ENCODE peak calls at places on chromosomes 2 and 18, in six cellular contexts. T is K562, E is GM12891, P is GM12878, B is HepG2, L is SK-N-SH. S is an unnamed sample.

GRCh38 chr2:106142683-106143082 is 51.4 kb downstream of the UXS1 start:
- DNase-seq in T (no peak), E (no peak), P (no peak), B (no peak), L (no peak), S (no peak)

GRCh38 chr2:30332791-30333453 is 101.6 kb downstream of the LBH start:
- DNase-seq in T (no peak), E (no peak), P (no peak), B (no peak), L (no peak), S (no peak)

GRCh38 chr18:46338761-46339160 is 234.6 kb downstream of the HAUS1 start:
- DNase-seq in T (no peak), E (no peak), P (no peak), B (no peak), L (no peak), S (no peak)

GRCh38 chr18:42047721-42048120 is 92.7 kb downstream of the PIK3C3 start:
- DNase-seq in T (no peak), E (no peak), P (no peak), B (peak), L (no peak), S (no peak)

GRCh38 chr2:233764761-233765160 is 4.7 kb downstream of the UGT1A1 start:
- DNase-seq in T (no peak), E (no peak), P (no peak), B (no peak), L (no peak), S (no peak)

GRCh38 chr18:26089247-26090129 is 925 bp downstream of the SS18 start:
- DNase-seq in T (peak), E (no peak), P (no peak), B (peak), L (peak), S (no peak)

GRCh38 chr2:122255924-122256323 is 500.5 kb downstream of the TSN start:
- DNase-seq in T (no peak), E (no peak), P (no peak), B (no peak), L (no peak), S (no peak)

GRCh38 chr18:25164837-25165791 is 186.9 kb downstream of the ZNF521 start:
- DNase-seq in T (no peak), E (peak), P (no peak), B (peak), L (no peak), S (peak)

GRCh38 chr2:11344956-11345671 is 678 bp upstream of the ROCK2 start:
- DNase-seq in T (no peak), E (no peak), P (no peak), B (peak), L (no peak), S (no peak)

GRCh38 chr18:58756148-58756547 is 84.9 kb downstream of the MALT1 start:
- DNase-seq in T (no peak), E (no peak), P (no peak), B (no peak), L (no peak), S (no peak)

GRCh38 chr18:58761241-58761969 is 90.1 kb downstream of the MALT1 start:
- DNase-seq in T (no peak), E (peak), P (peak), B (no peak), L (no peak), S (no peak)

GRCh38 chr18:58756596-58757240 is 85.5 kb downstream of the MALT1 start:
- DNase-seq in T (no peak), E (no peak), P (no peak), B (no peak), L (no peak), S (no peak)

GRCh38 chr18:58755304-58756010 is 84.2 kb downstream of the MALT1 start:
- DNase-seq in T (no peak), E (no peak), P (no peak), B (no peak), L (no peak), S (no peak)

GRCh38 chr18:58758606-58759005 is 87.3 kb downstream of the MALT1 start:
- DNase-seq in T (no peak), E (no peak), P (no peak), B (no peak), L (no peak), S (no peak)
- TF ChIP-seq POLR2AphosphoS5 in T (no peak), E (no peak), P (no peak), B (no peak), L (no peak), S (no peak)

GRCh38 chr2:234951386-234952269 is at the start of gene SH3BP4:
- DNase-seq in T (peak), E (no peak), P (no peak), B (peak), L (peak), S (no peak)

GRCh38 chr2:234954551-234954992 is 2.8 kb downstream of the SH3BP4 start:
- DNase-seq in T (no peak), E (no peak), P (no peak), B (no peak), L (no peak), S (no peak)

GRCh38 chr2:234953116-234954031 is 1.6 kb downstream of the SH3BP4 start:
- DNase-seq in T (no peak), E (no peak), P (no peak), B (no peak), L (no peak), S (no peak)

GRCh38 chr2:234950730-234951385 is 959 bp upstream of the SH3BP4 start:
- DNase-seq in T (no peak), E (no peak), P (no peak), B (no peak), L (no peak), S (no peak)

GRCh38 chr2:234952270-234953115 is 676 bp downstream of the SH3BP4 start:
- DNase-seq in T (no peak), E (no peak), P (no peak), B (no peak), L (peak), S (no peak)
- TF ChIP-seq TAF1 in T (no peak), E (no peak), P (no peak), B (peak), L (no peak), S (no peak)

GRCh38 chr2:148644885-148645134 is 259 bp downstream of the EPC2 start:
- DNase-seq in T (no peak), E (no peak), P (no peak), B (no peak), L (no peak), S (no peak)
- TF ChIP-seq POLR2AphosphoS5 in T (peak), E (no peak), P (no peak), B (no peak), L (peak), S (peak)

GRCh38 chr2:222989431-222989830 is 62.6 kb upstream of the KCNE4 start:
- DNase-seq in T (no peak), E (no peak), P (no peak), B (no peak), L (no peak), S (no peak)

GRCh38 chr2:222998459-222998858 is 53.5 kb upstream of the KCNE4 start:
- DNase-seq in T (no peak), E (no peak), P (no peak), B (no peak), L (no peak), S (no peak)

DNA sequence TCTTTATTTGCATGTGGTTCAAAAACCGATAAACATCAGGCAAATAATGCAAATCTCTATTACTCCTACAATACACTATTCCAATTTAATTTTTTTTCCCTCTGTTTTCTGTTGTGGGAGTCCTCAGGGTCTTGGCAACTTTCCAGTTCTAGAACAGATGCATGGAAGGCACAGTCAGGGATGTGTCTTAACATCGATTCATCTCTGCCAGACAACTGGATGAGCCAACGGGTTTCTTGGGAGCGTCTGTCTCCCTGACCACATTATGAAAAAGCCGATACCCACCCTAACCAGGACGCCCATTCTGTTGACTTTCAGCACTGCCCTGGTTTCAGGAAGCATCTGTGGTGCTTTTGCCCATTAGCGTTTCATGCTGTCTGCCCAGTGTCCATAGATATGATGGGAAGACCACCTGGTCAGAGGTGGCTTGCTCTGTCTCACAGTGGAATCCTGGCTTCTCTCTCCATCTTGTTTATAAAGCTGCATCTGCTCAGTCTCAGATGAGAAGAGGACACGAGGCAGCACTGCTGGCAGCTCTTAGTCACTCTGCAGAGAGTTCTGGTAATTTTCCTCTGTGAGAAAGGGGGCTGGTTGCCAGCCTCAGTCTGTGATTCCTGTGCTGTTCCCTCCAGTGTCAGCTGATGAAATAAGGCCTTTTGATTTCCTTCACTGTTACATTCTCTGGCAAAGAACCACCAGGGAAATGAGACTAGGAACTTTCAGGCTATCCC is 57.9 kb upstream of the KCNE4 start:
- DNase-seq in T (no peak), E (no peak), P (no peak), B (no peak), L (peak), S (no peak)
- TF ChIP-seq TAF1 in T (no peak), E (no peak), P (no peak), B (no peak), L (no peak), S (no peak)

DNA sequence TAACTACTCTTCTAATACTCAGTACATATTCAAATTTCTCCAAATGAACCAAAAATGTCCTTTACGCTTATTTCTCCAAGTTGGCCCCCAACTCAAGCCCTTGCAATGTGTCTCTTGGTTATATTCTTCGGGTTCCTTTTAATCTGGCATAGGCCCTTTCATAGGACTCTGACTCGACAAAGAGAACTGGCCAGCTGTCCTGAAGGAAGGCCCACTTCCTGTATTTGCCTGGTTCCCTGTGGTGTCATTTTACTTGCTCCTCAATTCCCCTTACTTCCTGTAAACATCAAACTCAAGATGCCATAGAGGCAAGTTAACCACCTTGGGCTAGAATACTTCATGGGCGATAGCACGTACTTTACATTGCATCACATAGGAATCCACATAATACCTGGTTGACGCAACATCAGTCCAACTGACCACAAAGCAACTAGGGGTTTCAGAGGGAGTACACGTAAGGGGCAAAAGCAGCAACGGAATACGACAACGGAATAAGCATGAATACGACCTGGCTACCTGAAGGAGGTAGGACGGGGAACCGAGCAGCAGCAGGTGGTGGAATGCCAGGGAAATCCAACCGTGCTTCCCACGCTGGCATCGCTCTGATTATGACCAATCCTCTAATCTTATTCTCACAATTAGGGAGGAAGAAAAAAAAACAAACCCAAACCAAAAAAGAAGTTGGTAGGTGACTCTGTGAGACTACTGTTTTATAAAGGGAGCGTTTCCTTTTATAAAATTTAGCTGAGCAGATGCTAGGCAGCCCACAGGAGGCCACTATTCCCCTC is 823 bp upstream of the GORASP2 start:
- DNase-seq in T (no peak), E (no peak), P (no peak), B (peak), L (no peak), S (no peak)
- TF ChIP-seq POLR2AphosphoS5 in T (no peak), E (no peak), P (no peak), B (peak), L (no peak), S (no peak)

GRCh38 chr18:77481541-77481940 is 231.9 kb downstream of the GALR1 start:
- DNase-seq in T (no peak), E (no peak), P (no peak), B (no peak), L (no peak), S (no peak)

GRCh38 chr18:77479047-77479446 is 229.4 kb downstream of the GALR1 start:
- DNase-seq in T (no peak), E (no peak), P (no peak), B (no peak), L (no peak), S (no peak)

GRCh38 chr18:77482190-77482928 is 232.7 kb downstream of the GALR1 start:
- DNase-seq in T (no peak), E (no peak), P (no peak), B (no peak), L (no peak), S (no peak)

DNA sequence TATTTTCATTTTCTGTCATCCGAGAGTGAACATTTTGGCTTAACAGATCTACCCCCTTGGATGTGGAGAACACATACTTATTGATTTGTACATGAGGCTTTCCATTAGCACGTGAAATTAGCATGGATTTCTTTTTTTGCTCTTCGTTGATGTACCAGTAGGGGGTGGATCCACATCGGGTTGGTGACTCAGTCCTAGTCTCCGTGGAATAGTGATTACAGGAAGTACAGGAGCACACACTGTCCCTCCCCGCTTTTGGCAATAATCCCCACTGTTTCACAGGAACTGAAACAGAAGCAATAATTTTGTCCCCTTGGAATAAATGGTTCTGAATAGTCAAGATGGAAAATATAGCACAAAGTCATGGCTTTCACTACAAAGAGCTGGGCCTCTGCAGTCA is 229.0 kb downstream of the GALR1 start:
- DNase-seq in T (no peak), E (no peak), P (no peak), B (peak), L (peak), S (no peak)
- TF ChIP-seq TAF1 in T (no peak), E (no peak), P (no peak), B (no peak), L (no peak), S (no peak)

DNA sequence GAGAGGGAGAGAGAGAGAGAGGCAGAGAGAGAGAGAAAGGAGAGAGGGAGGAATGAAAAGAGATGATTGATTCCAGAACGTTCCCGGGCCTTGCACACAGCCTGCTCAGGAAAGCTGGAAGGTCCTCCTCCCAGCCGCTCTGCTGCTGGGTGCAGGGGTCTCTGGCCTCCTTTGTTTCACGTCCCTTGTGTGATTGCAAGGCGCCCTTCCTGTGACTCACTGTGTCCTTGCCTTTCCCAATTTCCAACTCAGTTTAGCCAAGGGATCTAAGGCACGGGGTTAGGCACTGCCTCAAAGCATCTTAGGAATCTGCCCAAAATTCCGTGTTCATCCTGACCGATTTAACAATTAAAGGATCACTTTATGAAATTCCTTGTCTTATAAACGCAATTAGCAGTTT is 221.2 kb downstream of the KLHL29 start:
- DNase-seq in T (no peak), E (no peak), P (no peak), B (no peak), L (no peak), S (no peak)
- TF ChIP-seq POLR2AphosphoS5 in T (no peak), E (no peak), P (no peak), B (no peak), L (no peak), S (no peak)

DNA sequence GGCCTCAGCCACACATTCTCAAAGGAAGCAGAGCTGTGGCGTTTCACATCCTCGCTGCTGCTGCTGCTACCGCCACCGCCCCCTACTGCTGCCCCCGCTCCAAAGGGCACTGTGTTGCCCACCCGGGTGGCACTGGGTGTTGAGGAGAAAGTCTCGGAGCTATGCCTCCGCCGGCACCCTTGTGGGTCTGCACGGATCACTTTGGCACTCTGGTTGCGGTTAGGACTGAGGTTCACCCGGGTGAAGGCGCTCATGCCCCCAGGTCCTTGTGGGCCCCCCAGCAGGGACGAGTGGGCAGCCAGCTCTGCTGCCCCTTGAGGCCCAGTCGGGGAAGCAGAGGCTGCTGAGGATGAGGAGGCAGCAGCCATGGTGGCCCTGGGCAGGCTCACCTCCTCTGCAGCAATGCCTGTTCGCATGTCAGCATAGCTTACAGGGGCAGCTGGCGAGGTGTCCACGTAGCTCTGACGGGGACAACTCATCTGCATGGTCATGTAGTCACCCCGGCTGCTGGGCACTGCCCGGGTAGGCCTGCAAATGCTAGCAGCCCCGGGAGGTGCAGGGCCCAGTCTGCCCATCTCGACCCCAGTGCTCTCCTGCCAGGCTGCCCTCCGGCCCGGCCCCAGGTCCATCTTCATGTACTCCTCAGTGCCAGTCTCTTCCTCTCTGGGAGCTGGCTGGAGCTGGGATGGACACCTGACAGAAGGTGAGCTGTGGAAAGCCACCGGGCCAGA is 4.2 kb downstream of the IRS1 start:
- DNase-seq in T (no peak), E (no peak), P (no peak), B (no peak), L (peak), S (no peak)
- TF ChIP-seq TAF1 in T (no peak), E (no peak), P (no peak), B (no peak), L (no peak), S (no peak)